ENCODE peak calls at places on chromosomes 12 and 14, in five cellular contexts. J is MG63; X is HepG2; P is Jurkat, Clone E6-1; N is IMR-90. S is an unnamed sample.
A peak's percentile ranks its signal among the peaks of the same experiment; 100 is the strongest.

GRCh38 chr14:99632410-99633035 is 12.4 kb upstream of the HHIPL1 start:
- DNase-seq in J (no peak), X (no peak), P (no peak), N (no peak), S (no peak)

GRCh38 chr14:64092940-64093339 is 201.2 kb downstream of the ESR2 start:
- DNase-seq in J (no peak), X (no peak), P (no peak), N (no peak), S (no peak)

GRCh38 chr12:39975374-39975918 is 130.4 kb downstream of the SLC2A13 start:
- DNase-seq in J (no peak), X (no peak), P (no peak), N (no peak), S (no peak)

GRCh38 chr12:115070313-115070712 is 386.3 kb upstream of the TBX3 start:
- DNase-seq in J (no peak), X (no peak), P (no peak), N (peak; percentile 16), S (no peak)

GRCh38 chr12:89529738-89530137 is 3.9 kb upstream of the POC1B start:
- DNase-seq in J (no peak), X (peak; percentile 42), P (peak; percentile 47), N (peak; percentile 67), S (peak; percentile 61)

GRCh38 chr14:57382283-57382682 is 8.1 kb upstream of the NAA30 start:
- DNase-seq in J (peak; percentile 44), X (peak; percentile 42), P (no peak), N (peak; percentile 94), S (peak; percentile 82)

GRCh38 chr12:45273717-45274271 is 57.9 kb downstream of the ANO6 start:
- DNase-seq in J (peak; percentile 63), X (peak; percentile 45), P (no peak), N (peak; percentile 98), S (peak; percentile 94)

GRCh38 chr12:121334513-121335343 is 17.5 kb downstream of the ANAPC5 start:
- DNase-seq in J (no peak), X (peak; percentile 58), P (peak; percentile 68), N (peak; percentile 78), S (peak; percentile 82)

GRCh38 chr14:77239412-77239811 is 31.6 kb downstream of the NGB start:
- DNase-seq in J (no peak), X (no peak), P (no peak), N (no peak), S (no peak)

GRCh38 chr12:54357802-54358619 is 6.3 kb downstream of the GPR84 start:
- DNase-seq in J (no peak), X (no peak), P (peak; percentile 82), N (no peak), S (no peak)

GRCh38 chr14:98210045-98210678 is 1061.8 kb downstream of the BCL11B start:
- DNase-seq in J (no peak), X (no peak), P (peak; percentile 97), N (no peak), S (no peak)

GRCh38 chr12:22361785-22362184 is 27.3 kb upstream of the ST8SIA1 start:
- DNase-seq in J (no peak), X (no peak), P (no peak), N (no peak), S (no peak)

GRCh38 chr12:32595251-32595650 is 83.8 kb upstream of the DNM1L start:
- DNase-seq in J (peak; percentile 26), X (no peak), P (no peak), N (peak; percentile 82), S (peak; percentile 58)

GRCh38 chr14:49512147-49512551 is 74.0 kb downstream of the RPS29 start:
- DNase-seq in J (peak; percentile 83), X (no peak), P (no peak), N (peak; percentile 79), S (peak; percentile 54)

GRCh38 chr14:104281768-104282301 is 143.4 kb downstream of the KIF26A start:
- DNase-seq in J (no peak), X (no peak), P (no peak), N (no peak), S (no peak)

GRCh38 chr14:104694991-104695659 is 5.7 kb downstream of the INF2 start:
- DNase-seq in J (no peak), X (no peak), P (no peak), N (no peak), S (no peak)

GRCh38 chr12:58925733-58926113 is 5.4 kb upstream of the LRIG3 start:
- DNase-seq in J (no peak), X (no peak), P (no peak), N (no peak), S (no peak)

GRCh38 chr12:93078092-93078491 is 149.0 kb upstream of the EEA1 start:
- DNase-seq in J (no peak), X (no peak), P (no peak), N (no peak), S (no peak)

GRCh38 chr14:40629144-40629543 is 977.5 kb upstream of the LRFN5 start:
- DNase-seq in J (no peak), X (no peak), P (no peak), N (no peak), S (no peak)

GRCh38 chr14:54633076-54633475 is 66.1 kb downstream of the SAMD4A start:
- DNase-seq in J (no peak), X (no peak), P (no peak), N (no peak), S (no peak)

GRCh38 chr12:51904951-51905471 is 2.3 kb upstream of the ACVRL1 start:
- DNase-seq in J (no peak), X (no peak), P (no peak), N (peak; percentile 69), S (peak; percentile 92)

GRCh38 chr12:62767946-62768345 is 167.0 kb downstream of the PPM1H start:
- DNase-seq in J (no peak), X (no peak), P (no peak), N (no peak), S (no peak)

GRCh38 chr12:22812531-22812930 is 187.6 kb downstream of the ETNK1 start:
- DNase-seq in J (peak; percentile 3), X (no peak), P (no peak), N (no peak), S (no peak)

GRCh38 chr12:112577473-112578334 is 159.0 kb downstream of the PTPN11 start:
- DNase-seq in J (no peak), X (no peak), P (no peak), N (no peak), S (no peak)

DNA sequence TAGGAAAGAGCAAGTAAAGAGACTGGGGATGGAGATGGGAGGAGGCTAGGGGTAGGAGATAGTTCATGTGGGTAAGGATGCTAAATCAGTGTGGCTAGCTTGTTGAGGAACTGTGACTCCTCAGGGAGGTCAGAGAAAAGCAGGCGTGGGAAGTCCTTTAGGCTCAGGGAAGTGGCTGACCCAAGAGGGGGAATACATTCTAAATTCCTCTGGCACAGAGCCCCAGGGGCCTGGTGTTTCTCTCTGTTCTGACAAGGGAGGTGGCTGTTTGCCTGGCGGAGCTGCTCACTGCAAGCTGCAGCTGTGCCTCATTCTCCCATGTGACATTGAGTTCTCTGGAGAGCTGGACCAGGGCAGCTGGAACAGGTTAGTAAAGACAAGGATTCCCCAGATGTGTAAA is 152.2 kb upstream of the SLC38A2 start:
- DNase-seq in J (peak; percentile 7), X (no peak), P (no peak), N (peak; percentile 92), S (peak; percentile 97)
- H3K4me3 ChIP-seq in J (no peak overlapping the region), X (no peak overlapping the region), P (no peak overlapping the region), N (no peak overlapping the region), S (no peak overlapping the region)

GRCh38 chr12:74641262-74641661 is 103.6 kb downstream of the ATXN7L3B start:
- DNase-seq in J (no peak), X (no peak), P (no peak), N (no peak), S (no peak)
- H3K4me3 ChIP-seq in J (no peak overlapping the region), X (no peak overlapping the region), P (no peak overlapping the region), N (no peak overlapping the region), S (no peak overlapping the region)

DNA sequence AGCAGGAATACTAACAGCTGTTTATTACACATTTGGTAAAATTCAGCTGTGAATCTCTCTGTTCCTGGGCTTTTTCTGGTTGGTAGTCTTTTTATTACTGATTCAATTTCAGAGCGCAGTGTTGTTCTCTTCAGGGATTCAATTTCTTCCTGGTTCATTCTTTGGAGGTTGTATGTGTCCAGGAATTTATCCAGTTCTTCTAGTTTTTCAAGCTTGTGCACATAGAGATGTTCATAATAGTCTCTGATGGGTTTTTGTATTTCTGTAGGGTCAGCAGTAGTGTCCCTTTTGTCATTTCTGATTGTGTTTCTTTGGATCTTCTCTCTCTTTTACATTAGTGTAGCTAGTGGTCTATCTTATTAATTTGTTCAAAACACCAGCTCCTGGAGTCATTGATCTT is 9.1 kb upstream of the OR6C76 start:
- DNase-seq in J (no peak), X (no peak), P (no peak), N (no peak), S (no peak)
- H3K4me3 ChIP-seq in J (no peak overlapping the region), X (no peak overlapping the region), P (no peak overlapping the region), N (no peak overlapping the region), S (no peak overlapping the region)

GRCh38 chr14:67999693-68000384 is 180.3 kb downstream of the RAD51B start:
- DNase-seq in J (no peak), X (no peak), P (no peak), N (peak; percentile 86), S (peak; percentile 81)
- H3K4me3 ChIP-seq in J (peak overlapping the region; percentile 20), X (no peak overlapping the region), P (no peak overlapping the region), N (no peak overlapping the region), S (no peak overlapping the region)

DNA sequence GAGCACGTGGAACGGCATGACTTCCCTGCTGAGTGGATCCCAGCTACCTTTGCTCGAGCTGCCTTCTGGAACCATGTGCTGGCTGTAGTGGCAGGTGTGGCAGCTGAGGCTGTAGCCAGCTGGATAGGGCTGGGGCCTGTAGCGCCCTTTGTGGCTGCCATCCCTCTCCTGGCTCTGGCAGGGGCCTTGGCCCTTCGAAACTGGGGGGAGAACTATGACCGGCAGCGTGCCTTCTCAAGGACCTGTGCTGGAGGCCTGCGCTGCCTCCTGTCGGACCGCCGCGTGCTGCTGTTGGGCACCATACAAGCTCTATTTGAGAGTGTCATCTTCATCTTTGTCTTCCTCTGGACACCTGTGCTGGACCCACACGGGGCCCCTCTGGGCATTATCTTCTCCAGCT is 14.8 kb upstream of the ESPL1 start:
- DNase-seq in J (no peak), X (no peak), P (no peak), N (no peak), S (no peak)
- H3K4me3 ChIP-seq in J (no peak overlapping the region), X (no peak overlapping the region), P (peak overlapping the region; percentile 97), N (no peak overlapping the region), S (peak overlapping the region; percentile 82)

GRCh38 chr12:11092128-11092527 is at the start of gene TAS2R43:
- DNase-seq in J (no peak), X (no peak), P (no peak), N (no peak), S (no peak)
- H3K4me3 ChIP-seq in J (no peak within 1 kb of the TSS), X (no peak within 1 kb of the TSS), P (no peak within 1 kb of the TSS), N (no peak within 1 kb of the TSS), S (no peak within 1 kb of the TSS)

GRCh38 chr12:132593071-132593470 is 17.3 kb downstream of the LRCOL1 start:
- DNase-seq in J (no peak), X (no peak), P (no peak), N (no peak), S (no peak)

GRCh38 chr12:132592261-132592970 is 18.0 kb downstream of the LRCOL1 start:
- DNase-seq in J (no peak), X (no peak), P (no peak), N (no peak), S (no peak)

GRCh38 chr12:132593521-132593920 is 16.9 kb downstream of the LRCOL1 start:
- DNase-seq in J (no peak), X (no peak), P (no peak), N (no peak), S (no peak)

GRCh38 chr12:132595183-132595582 is 15.2 kb downstream of the LRCOL1 start:
- DNase-seq in J (no peak), X (no peak), P (no peak), N (no peak), S (no peak)

GRCh38 chr12:132593938-132594358 is 16.4 kb downstream of the LRCOL1 start:
- DNase-seq in J (peak; percentile 98), X (peak; percentile 96), P (peak; percentile 67), N (peak; percentile 84), S (peak; percentile 84)
- H3K4me3 ChIP-seq in J (no peak overlapping the region), X (no peak overlapping the region), P (no peak overlapping the region), N (no peak overlapping the region), S (no peak overlapping the region)

S was measured in AG10803.